ENCODE peak calls at places on chromosomes 5 and 9, in four cellular contexts. C is GM10248, J is cardiac muscle cell, W is nephron progenitor cell. O is an unnamed sample.

GRCh38 chr5:76804266-76804665 is 14.6 kb upstream of the F2RL1 start:
- DNase-seq in W (no peak), C (no peak), J (no peak), O (no peak)

GRCh38 chr9:7901676-7902075 is 102.1 kb upstream of the DMAC1 start:
- DNase-seq in J (peak), W (no peak), C (no peak), O (no peak)

GRCh38 chr5:158943057-158943456 is 156.7 kb downstream of the EBF1 start:
- DNase-seq in W (no peak), C (no peak), J (no peak), O (no peak)

GRCh38 chr9:36298566-36298965 is 40.3 kb upstream of the GNE start:
- DNase-seq in W (no peak), C (no peak), J (no peak), O (no peak)

GRCh38 chr9:37667706-37668672 is 17.2 kb downstream of the FRMPD1 start:
- DNase-seq in W (peak), C (no peak), J (peak), O (no peak)

GRCh38 chr9:124480621-124480981 is 26.6 kb downstream of the NR5A1 start:
- DNase-seq in W (peak), J (peak), C (peak), O (peak)

GRCh38 chr9:112065781-112066606 is 109.1 kb downstream of the SUSD1 start:
- DNase-seq in W (peak), C (no peak), J (peak), O (no peak)

GRCh38 chr9:130692365-130692764 is 1.2 kb upstream of the EXOSC2 start:
- DNase-seq in W (peak), J (peak), C (no peak), O (peak)

GRCh38 chr9:134323741-134324358 is 2.4 kb upstream of the RXRA start:
- DNase-seq in C (no peak), W (no peak), J (peak), O (no peak)

GRCh38 chr9:97501177-97501971 is at the start of gene TMOD1:
- DNase-seq in J (peak), W (peak), C (peak), O (no peak)

GRCh38 chr5:137184734-137185133 is 314.4 kb downstream of the SPOCK1 start:
- DNase-seq in J (no peak), W (no peak), C (no peak), O (no peak)

GRCh38 chr5:171429543-171429910 is 10.1 kb downstream of the FGF18 start:
- DNase-seq in C (no peak), J (no peak), W (no peak), O (no peak)

GRCh38 chr9:95008151-95008771 is 281.8 kb downstream of the AOPEP start:
- DNase-seq in J (no peak), C (no peak), W (peak), O (no peak)

GRCh38 chr9:132560604-132561304 is 21.7 kb upstream of the BARHL1 start:
- DNase-seq in J (peak), W (peak), C (no peak), O (no peak)

GRCh38 chr9:134895103-134895502 is 14.5 kb downstream of the FCN2 start:
- DNase-seq in W (no peak), C (no peak), J (no peak), O (no peak)

GRCh38 chr5:39561421-39561820 is 136.6 kb upstream of the DAB2 start:
- DNase-seq in C (no peak), W (no peak), J (no peak), O (no peak)

GRCh38 chr9:27933210-27934062 is 360.2 kb upstream of the C9orf72 start:
- DNase-seq in W (peak), J (no peak), C (no peak), O (no peak)

GRCh38 chr9:37054513-37054776 is 20.4 kb upstream of the PAX5 start:
- DNase-seq in W (no peak), C (no peak), J (no peak), O (no peak)

GRCh38 chr5:531101-531748 is 7.0 kb upstream of the SLC9A3 start:
- DNase-seq in J (no peak), W (peak), C (no peak), O (no peak)

GRCh38 chr9:84839538-84839937 is 170.0 kb downstream of the NTRK2 start:
- DNase-seq in C (no peak), J (peak), W (peak), O (no peak)

GRCh38 chr9:121742923-121743322 is 91.5 kb downstream of the DAB2IP start:
- DNase-seq in W (no peak), J (no peak), C (no peak), O (no peak)

GRCh38 chr5:163822548-163822947 is 317.1 kb downstream of the MAT2B start:
- DNase-seq in C (no peak), W (no peak), J (no peak), O (no peak)

GRCh38 chr9:95626885-95627558 is 110.3 kb upstream of the PTCH1 start:
- DNase-seq in W (peak), J (no peak), C (no peak), O (no peak)

GRCh38 chr9:113682297-113682771 is 193.8 kb upstream of the ZNF618 start:
- DNase-seq in C (peak), W (peak), J (peak), O (peak)
- TF ChIP-seq CTCF in C (peak), W (peak), J (peak), O (peak)

GRCh38 chr5:3077684-3078083 is 326.2 kb upstream of the IRX2 start:
- DNase-seq in J (no peak), W (no peak), C (no peak), O (no peak)
- TF ChIP-seq CTCF in J (no peak), W (no peak), C (no peak), O (no peak)

DNA sequence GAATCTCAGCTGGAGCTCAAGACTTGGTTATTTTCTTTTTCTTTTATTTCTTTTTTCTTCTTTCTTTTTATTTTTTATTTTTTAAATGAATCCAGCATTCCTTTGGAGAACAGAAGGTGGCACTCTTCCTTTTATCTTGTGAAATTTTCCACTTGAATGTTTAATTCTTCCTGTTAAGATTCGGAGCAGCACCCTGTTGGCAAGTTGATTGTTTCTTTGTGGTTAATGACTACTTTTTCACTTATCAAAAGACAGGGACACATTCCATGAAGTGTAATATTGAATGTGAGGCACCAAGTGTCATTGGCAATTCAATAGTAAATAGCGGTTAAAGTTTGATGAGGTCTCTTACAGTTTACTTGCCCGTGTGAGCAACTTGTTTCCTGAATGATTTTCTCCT is 240.5 kb upstream of the CHD1 start:
- DNase-seq in C (no peak), J (peak), W (no peak), O (no peak)
- TF ChIP-seq CTCF in C (no peak), J (peak), W (peak), O (peak)

GRCh38 chr5:128349044-128349629 is 188.9 kb downstream of the FBN2 start:
- DNase-seq in C (no peak), W (no peak), J (no peak), O (no peak)
- TF ChIP-seq CTCF in C (no peak), W (no peak), J (no peak), O (no peak)

GRCh38 chr5:23507278-23507685 is at the start of gene PRDM9:
- DNase-seq in J (no peak), W (no peak), C (no peak), O (no peak)

DNA sequence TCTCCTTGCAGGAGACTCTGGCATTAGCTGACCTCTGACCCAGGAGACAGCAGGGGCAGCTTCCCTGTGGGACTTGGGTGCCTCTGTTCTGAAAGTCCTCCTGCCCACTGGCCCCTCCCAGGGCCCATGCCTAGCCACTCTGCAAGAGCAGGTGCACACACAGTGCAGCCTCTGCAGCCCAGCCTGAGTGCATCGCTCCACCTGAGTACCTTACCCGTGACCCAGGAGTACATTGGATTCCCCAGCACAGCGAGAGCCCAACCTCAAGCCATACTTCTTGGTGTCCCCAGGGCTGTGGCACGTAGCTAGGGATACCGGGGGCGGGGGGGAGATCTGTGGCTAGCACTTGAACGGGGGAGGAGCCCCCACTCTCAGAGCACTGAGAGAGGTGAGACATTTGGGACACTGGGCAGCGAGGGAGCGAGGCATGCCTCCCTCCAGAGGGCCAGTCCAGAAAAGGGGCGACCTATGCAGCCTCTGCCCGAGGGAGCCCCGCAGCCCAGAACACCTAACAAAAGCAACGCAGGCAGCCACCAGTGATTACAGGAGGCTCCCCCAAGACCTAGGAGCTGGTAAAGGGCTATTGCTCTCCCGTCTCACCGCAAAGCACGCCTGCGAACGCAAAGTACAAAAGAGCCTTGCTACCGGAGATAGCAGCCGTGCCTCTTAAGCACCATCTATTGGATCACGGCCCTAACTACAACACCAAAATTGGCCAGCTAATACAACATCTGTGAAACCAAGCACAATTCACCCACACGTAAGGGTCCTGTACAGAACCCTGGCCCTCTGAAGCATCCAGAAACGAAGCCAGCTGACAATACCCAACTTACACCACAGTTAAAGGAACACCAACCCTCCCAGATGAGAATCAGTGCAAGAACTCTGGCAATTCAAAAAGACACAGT is 826 bp upstream of the PRDM9 start:
- DNase-seq in C (no peak), W (peak), J (no peak), O (peak)
- TF ChIP-seq CTCF in C (peak), W (peak), J (peak), O (peak)

DNA sequence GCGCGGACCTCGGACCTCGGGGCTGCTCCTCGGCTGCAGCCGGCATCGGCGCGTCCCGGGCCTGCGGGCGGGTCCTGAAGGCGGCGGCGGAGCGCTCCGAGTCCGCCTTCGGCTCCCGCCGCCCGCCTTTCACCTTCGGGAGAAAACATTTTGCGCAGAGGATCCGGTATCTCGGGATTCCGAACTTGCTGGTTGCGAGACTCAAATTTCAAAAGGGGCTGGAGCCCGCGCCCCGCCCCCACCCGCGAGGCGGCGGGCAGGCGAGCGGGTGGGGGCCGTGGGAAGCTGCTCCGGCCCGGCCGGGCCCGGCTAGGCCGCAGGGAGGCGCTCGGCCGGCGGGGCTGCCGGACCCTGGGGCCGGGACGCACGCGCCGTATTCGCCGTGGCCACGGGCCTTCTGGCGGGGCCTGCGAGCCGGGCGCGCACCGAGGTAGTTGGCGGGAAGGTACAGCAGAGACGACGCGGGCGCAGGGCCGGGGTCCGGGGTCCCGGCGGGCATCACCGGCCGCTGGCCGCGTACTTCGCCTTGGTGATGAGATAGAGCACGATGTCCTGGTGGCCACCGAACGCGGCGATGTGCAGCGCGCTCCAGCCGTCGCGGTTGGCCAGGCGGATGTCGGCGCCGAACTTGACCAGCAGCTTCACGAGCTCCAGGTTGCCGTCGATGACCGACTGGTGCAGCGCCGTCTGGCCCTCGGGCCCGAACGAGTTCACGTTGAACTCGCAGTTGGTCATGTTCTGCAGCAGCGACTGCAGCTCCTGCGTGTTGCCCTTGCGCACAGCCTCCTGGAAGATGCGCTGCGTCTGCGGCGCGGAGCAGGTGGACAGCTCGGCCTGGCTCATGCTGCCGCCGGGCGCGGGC is 754 bp downstream of the NRARP start:
- DNase-seq in C (no peak), W (peak), J (peak), O (no peak)
- TF ChIP-seq CTCF in C (peak), W (no peak), J (no peak), O (peak)

DNA sequence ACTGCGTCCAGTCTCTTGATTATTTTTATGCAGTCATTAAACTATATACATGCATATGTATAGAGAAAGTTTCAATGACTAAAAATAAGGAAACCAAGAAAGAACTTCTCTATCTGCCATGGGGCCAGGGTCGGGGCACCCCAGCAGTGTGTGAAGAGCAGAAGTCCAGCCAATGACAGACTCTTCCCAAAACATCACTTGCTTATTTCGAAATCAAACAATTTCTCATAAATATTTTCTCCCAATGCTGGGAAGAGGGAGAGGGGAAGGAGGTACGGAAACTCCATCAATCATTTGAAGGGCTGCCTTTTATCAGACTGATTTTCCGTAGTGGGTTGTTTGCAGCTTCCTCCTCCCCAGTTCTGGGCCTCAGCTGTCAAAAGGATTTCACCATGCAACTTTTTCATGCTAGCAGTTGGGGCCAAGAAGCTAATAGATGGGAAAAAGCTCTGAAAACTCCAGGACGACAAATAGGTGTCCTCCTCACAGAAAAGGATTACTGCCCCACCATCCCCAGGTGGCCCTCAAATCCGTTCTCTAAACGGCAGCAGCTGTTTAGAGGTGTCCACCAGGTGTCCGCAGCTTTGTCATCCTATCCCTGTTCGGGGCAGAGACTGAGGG is 617 bp upstream of the FPGS start:
- DNase-seq in C (no peak), W (no peak), J (peak), O (no peak)
- TF ChIP-seq CTCF in C (no peak), W (no peak), J (no peak), O (peak)

GRCh38 chr5:95238560-95239325 is 46.2 kb downstream of the MCTP1 start:
- DNase-seq in W (no peak), J (peak), C (no peak), O (no peak)
- TF ChIP-seq CTCF in W (no peak), J (peak), C (peak), O (peak)

DNA sequence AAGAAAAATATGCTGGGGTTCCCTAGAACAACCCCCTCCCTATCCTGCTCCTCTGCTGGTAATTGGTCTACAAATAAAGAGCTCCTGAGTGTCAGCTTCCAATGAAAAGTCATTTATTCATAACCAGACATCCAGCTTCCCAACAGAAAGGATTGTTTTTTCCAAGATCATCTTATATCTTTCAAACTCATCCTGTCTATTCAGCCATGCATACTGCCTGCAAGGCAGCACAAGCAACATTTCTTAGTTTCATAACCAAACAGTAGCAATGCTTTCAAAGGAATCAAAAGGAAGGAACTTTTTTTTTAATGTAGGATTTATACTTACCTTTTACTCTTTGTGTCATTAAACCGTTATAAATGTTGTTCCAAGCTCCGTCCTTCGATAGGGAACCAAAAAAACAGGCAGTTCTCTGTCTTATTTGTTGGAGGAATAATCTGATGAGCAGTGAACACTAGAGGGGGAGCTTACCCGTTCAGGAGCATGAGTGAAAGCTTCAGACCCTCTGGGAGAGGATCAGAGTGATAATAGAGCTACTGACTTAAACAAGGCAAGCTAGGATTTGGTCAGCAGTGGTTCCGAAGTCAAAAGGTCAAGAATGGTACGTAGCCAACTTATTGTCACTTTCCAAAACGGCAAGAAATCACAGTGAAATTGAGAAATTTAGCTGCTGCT is 893.1 kb downstream of the NR2F1-AS1 start:
- DNase-seq in W (no peak), C (no peak), J (peak), O (peak)
- TF ChIP-seq CTCF in W (peak), C (no peak), J (peak), O (peak)

GRCh38 chr9:33905137-33905536 is 88.2 kb downstream of the UBE2R2 start:
- DNase-seq in W (no peak), J (no peak), C (no peak), O (no peak)
- TF ChIP-seq CTCF in W (no peak), J (no peak), C (no peak), O (no peak)